ENCODE peak calls at places on chromosomes 6 and 20, in seven cellular contexts. B is tibial artery, Q is neuronal stem cell, X is fibroblast of lung, I is GM12878, A is thoracic aorta, N is PC-9. L is an unnamed sample.

GRCh38 chr6:84417261-84417660 is 189.8 kb upstream of the CEP162 start:
- DNase-seq in X (peak; percentile 58), A (no peak), I (no peak), N (peak; percentile 66), B (no peak), Q (no peak), L (peak; percentile 62)

GRCh38 chr6:82068721-82069120 is 178.8 kb downstream of the IBTK start:
- DNase-seq in A (no peak), Q (no peak), N (no peak), I (no peak), X (no peak), B (no peak), L (peak; percentile 9)

GRCh38 chr6:35294308-35294945 is 3.2 kb upstream of the DEF6 start:
- DNase-seq in N (no peak), I (no peak), X (peak; percentile 24), A (no peak), B (no peak), Q (peak; percentile 21), L (peak; percentile 86)

GRCh38 chr6:26269406-26270120 is 95.4 kb upstream of the BTN3A2 start:
- DNase-seq in N (no peak), B (no peak), Q (no peak), X (no peak), I (no peak), A (no peak), L (no peak)

GRCh38 chr20:34249291-34249690 is 8.1 kb downstream of the ASIP start:
- DNase-seq in Q (no peak), B (no peak), I (peak; percentile 35), X (peak; percentile 47), N (no peak), A (no peak), L (no peak)

GRCh38 chr6:133055527-133055966 is 185.6 kb upstream of the EYA4 start:
- DNase-seq in Q (no peak), A (no peak), X (no peak), N (no peak), B (no peak), I (no peak), L (no peak)

GRCh38 chr20:50744143-50744792 is 12.9 kb downstream of the PARD6B start:
- DNase-seq in X (peak; percentile 86), B (peak; percentile 73), N (peak; percentile 83), Q (no peak), I (no peak), A (peak; percentile 27), L (peak; percentile 93)

GRCh38 chr20:26324177-26324576 is 627.5 kb upstream of the ZNF337 start:
- DNase-seq in X (no peak), Q (no peak), I (no peak), B (no peak), A (no peak), N (no peak), L (no peak)

GRCh38 chr6:167499161-167499660 is 174.3 kb downstream of the TTLL2 start:
- DNase-seq in A (no peak), B (no peak), N (no peak), I (no peak), X (no peak), Q (no peak), L (no peak)

GRCh38 chr6:25987845-25988244 is 25.2 kb downstream of the TRIM38 start:
- DNase-seq in I (no peak), N (no peak), B (no peak), A (no peak), X (no peak), Q (no peak), L (no peak)

GRCh38 chr6:5089821-5090449 is 4.8 kb downstream of the PPP1R3G start:
- DNase-seq in I (no peak), N (no peak), B (no peak), X (no peak), Q (no peak), A (no peak), L (no peak)

GRCh38 chr20:6707231-6707870 is 60.1 kb upstream of the BMP2 start:
- DNase-seq in N (no peak), Q (no peak), B (no peak), A (no peak), X (peak; percentile 31), I (no peak), L (no peak)

GRCh38 chr6:100592929-100593328 is 128.2 kb upstream of the SIM1 start:
- DNase-seq in I (no peak), N (no peak), B (no peak), X (no peak), A (no peak), Q (no peak), L (no peak)

GRCh38 chr6:85418059-85418458 is 31.8 kb upstream of the NT5E start:
- DNase-seq in X (peak; percentile 93), N (no peak), Q (no peak), I (no peak), A (no peak), B (no peak), L (no peak)

GRCh38 chr6:53984163-53984562 is 127.1 kb upstream of the MLIP start:
- DNase-seq in Q (no peak), B (no peak), X (peak; percentile 99), A (no peak), N (peak; percentile 69), I (no peak), L (peak; percentile 76)

GRCh38 chr6:147279423-147279822 is 75.2 kb downstream of the STXBP5 start:
- DNase-seq in A (no peak), I (no peak), N (no peak), B (no peak), Q (no peak), X (peak; percentile 53), L (peak; percentile 8)

GRCh38 chr6:127451388-127451787 is 7.8 kb downstream of the KIAA0408 start:
- DNase-seq in Q (no peak), B (no peak), N (no peak), I (no peak), X (no peak), A (no peak), L (no peak)

GRCh38 chr6:40251609-40252008 is 317.3 kb upstream of the MOCS1 start:
- DNase-seq in A (no peak), I (peak; percentile 63), X (no peak), N (no peak), Q (no peak), B (no peak), L (no peak)

GRCh38 chr6:154156135-154156948 is 117.3 kb downstream of the OPRM1 start:
- DNase-seq in I (no peak), N (peak; percentile 63), X (peak; percentile 30), A (no peak), Q (no peak), B (no peak), L (peak; percentile 74)

GRCh38 chr20:4192378-4193048 is 177.2 kb upstream of the RNF24 start:
- DNase-seq in A (no peak), B (no peak), Q (no peak), I (no peak), N (peak; percentile 80), X (no peak), L (peak; percentile 80)

GRCh38 chr6:34243901-34244884 is 4.6 kb downstream of the SMIM29 start:
- DNase-seq in I (no peak), B (peak; percentile 83), N (peak; percentile 96), Q (no peak), X (peak; percentile 92), A (peak; percentile 85), L (peak; percentile 99)

GRCh38 chr6:54586251-54586650 is 260.3 kb upstream of the FAM83B start:
- DNase-seq in B (no peak), A (no peak), Q (no peak), I (no peak), X (peak; percentile 56), N (no peak), L (no peak)

GRCh38 chr6:6131492-6132109 is 124.9 kb upstream of the NRN1 start:
- DNase-seq in A (no peak), B (no peak), X (no peak), I (no peak), N (no peak), Q (peak; percentile 31), L (peak; percentile 59)

DNA sequence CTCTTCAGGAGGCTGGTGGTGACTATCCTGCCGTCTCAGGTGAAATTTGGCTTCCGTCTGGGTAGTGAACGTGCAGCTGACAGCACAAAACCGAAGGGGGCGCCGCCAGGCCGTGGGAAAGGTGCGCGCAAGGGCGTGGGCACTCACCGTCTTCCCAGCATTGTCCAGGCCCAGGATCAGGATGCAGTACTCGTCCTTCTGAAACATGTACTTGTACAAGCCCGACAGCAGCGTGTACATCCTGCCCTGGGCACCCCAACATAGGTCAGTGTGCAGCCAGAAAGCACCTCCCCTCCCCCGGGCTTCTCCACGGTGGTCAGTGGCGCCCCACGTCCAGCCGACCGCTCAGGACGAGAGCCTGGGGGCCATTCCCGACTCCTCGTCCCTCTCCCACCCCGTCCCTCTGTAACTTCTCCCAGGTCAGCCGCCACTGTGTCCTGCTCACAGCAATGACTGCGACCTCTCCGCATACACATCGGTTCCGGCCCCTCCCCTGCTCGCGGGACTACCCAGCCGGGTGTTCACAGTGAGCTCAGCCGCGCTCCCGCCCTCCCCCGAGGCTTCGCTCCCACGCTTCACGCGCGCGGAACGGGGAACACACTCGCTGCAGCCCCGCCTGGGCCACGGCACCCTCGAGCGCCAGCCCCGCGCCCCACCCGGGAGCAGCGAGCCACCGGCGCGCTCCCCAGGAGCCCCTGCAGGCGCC is 771 bp downstream of the ARFRP1 start:
- DNase-seq in I (no peak), B (no peak), Q (no peak), A (no peak), N (peak; percentile 47), X (no peak), L (peak; percentile 97)
- H3K27ac ChIP-seq in I (peak overlapping the region; percentile 74), B (peak overlapping the region; percentile 76), Q (no peak overlapping the region), A (peak overlapping the region; percentile 73), N (peak overlapping the region; percentile 37), X (peak overlapping the region; percentile 80), L (peak overlapping the region; percentile 46)

GRCh38 chr6:3919849-3920248 is 70.7 kb downstream of the FAM50B start:
- DNase-seq in X (no peak), B (no peak), Q (no peak), N (no peak), A (no peak), I (no peak), L (no peak)
- H3K27ac ChIP-seq in X (no peak overlapping the region), B (no peak overlapping the region), Q (no peak overlapping the region), N (peak overlapping the region; percentile 50), A (no peak overlapping the region), I (no peak overlapping the region), L (no peak overlapping the region)

GRCh38 chr20:63051911-63052310 is 45.1 kb upstream of the BHLHE23 start:
- DNase-seq in B (no peak), X (no peak), Q (no peak), N (no peak), A (no peak), I (no peak), L (peak; percentile 56)
- H3K27ac ChIP-seq in B (no peak overlapping the region), X (no peak overlapping the region), Q (no peak overlapping the region), N (no peak overlapping the region), A (no peak overlapping the region), I (no peak overlapping the region), L (no peak overlapping the region)

DNA sequence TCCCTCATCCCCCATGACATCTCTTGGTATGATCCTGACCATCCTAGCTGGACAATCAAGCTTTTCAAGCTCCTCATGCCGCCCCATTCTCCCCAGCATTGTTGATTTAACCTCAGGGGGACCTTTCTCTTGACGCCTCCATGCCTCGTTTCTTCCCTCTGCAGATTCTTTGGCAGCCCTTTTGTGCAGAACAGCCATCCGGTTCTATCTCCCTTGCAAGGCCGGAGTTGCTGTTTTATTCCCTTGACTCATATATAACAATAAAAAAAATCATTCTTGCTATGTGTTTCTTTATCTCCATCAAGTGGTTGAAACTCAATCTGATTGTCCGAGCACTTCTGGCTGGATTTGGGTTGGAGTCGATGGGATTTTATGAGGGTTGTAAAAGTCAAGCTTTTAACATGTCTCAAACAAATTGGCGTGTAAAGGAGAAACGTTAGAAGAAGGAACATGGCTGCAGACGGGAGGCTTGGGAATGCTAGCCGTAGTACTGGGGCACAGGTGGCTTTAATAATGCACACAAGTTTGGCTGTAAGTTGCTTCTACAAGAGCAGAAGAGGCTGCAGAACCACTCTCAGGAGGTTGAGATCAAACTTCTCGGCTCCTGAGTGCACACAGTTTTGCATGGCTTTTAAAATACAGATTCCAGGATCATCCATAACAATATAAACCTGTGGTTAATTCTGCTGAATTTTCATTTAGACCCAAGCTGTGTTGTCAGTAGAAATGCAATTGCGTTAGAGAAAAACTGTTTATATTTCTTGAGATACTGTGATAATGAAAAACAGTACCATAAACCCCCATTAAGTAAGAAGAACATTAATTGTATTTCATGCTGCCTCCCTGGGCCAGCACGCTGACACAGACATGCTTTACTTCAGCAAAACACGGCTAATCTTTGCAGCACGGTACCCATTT is 4.1 kb upstream of the SULF2 start:
- DNase-seq in I (no peak), Q (no peak), B (no peak), A (no peak), X (peak; percentile 68), N (peak; percentile 72), L (peak; percentile 66)
- H3K27ac ChIP-seq in I (no peak overlapping the region), Q (no peak overlapping the region), B (no peak overlapping the region), A (no peak overlapping the region), X (no peak overlapping the region), N (peak overlapping the region; percentile 95), L (no peak overlapping the region)